ENCODE peak calls at places on chromosomes 5 and 9, in four cellular contexts. R, L, C and U are unnamed samples.

GRCh38 chr5:54753034-54753433 is 232.4 kb downstream of the ESM1 start:
- DNase-seq in R (no peak), L (peak), C (no peak), U (no peak)

GRCh38 chr5:94983861-94984535 is 300.9 kb downstream of the MCTP1 start:
- DNase-seq in R (no peak), L (peak), C (no peak), U (no peak)

GRCh38 chr5:170097934-170098333 is 7.8 kb upstream of the FOXI1 start:
- DNase-seq in R (no peak), L (no peak), C (no peak), U (no peak)

GRCh38 chr5:26761040-26761439 is 277.3 kb downstream of the CDH9 start:
- DNase-seq in R (no peak), L (no peak), C (peak), U (no peak)

GRCh38 chr9:6413365-6414263 is 615 bp downstream of the UHRF2 start:
- DNase-seq in R (peak), L (no peak), C (peak), U (no peak)

GRCh38 chr5:88515881-88516819 is 247.5 kb upstream of the TMEM161B start:
- DNase-seq in R (no peak), L (no peak), C (no peak), U (no peak)

GRCh38 chr5:77882670-77883257 is 106.6 kb upstream of the TBCA start:
- DNase-seq in R (no peak), L (peak), C (no peak), U (no peak)

GRCh38 chr9:126793686-126794417 is 11.0 kb upstream of the ZBTB43 start:
- DNase-seq in R (peak), L (no peak), C (no peak), U (no peak)

GRCh38 chr5:155402927-155403645 is 389.5 kb downstream of the KIF4B start:
- DNase-seq in R (no peak), L (no peak), C (no peak), U (no peak)

GRCh38 chr5:36648426-36648825 is 42.0 kb downstream of the SLC1A3 start:
- DNase-seq in R (no peak), L (no peak), C (no peak), U (no peak)

GRCh38 chr9:72721086-72721485 is 199.7 kb downstream of the TMC1 start:
- DNase-seq in R (no peak), L (no peak), C (no peak), U (no peak)

GRCh38 chr5:94461131-94461530 is 157.3 kb downstream of the KIAA0825 start:
- DNase-seq in R (no peak), L (no peak), C (no peak), U (no peak)

GRCh38 chr9:105877719-105878118 is 183.4 kb downstream of the TMEM38B start:
- DNase-seq in R (no peak), L (no peak), C (no peak), U (no peak)

GRCh38 chr5:76175051-76175666 is 92.0 kb downstream of the SV2C start:
- DNase-seq in R (no peak), L (peak), C (peak), U (peak)

GRCh38 chr5:33258553-33258952 is 182.2 kb upstream of the TARS1 start:
- DNase-seq in R (no peak), L (no peak), C (no peak), U (no peak)

GRCh38 chr9:125631391-125632085 is 75.5 kb downstream of the MAPKAP1 start:
- DNase-seq in R (no peak), L (peak), C (no peak), U (no peak)

GRCh38 chr9:89046832-89047231 is 55.6 kb downstream of the S1PR3 start:
- DNase-seq in R (no peak), L (peak), C (no peak), U (no peak)

GRCh38 chr9:37309136-37309535 is 113.4 kb upstream of the GRHPR start:
- DNase-seq in R (no peak), L (peak), C (no peak), U (no peak)
- TF ChIP-seq CTCF in R (no peak), L (peak), C (no peak), U (peak)

DNA sequence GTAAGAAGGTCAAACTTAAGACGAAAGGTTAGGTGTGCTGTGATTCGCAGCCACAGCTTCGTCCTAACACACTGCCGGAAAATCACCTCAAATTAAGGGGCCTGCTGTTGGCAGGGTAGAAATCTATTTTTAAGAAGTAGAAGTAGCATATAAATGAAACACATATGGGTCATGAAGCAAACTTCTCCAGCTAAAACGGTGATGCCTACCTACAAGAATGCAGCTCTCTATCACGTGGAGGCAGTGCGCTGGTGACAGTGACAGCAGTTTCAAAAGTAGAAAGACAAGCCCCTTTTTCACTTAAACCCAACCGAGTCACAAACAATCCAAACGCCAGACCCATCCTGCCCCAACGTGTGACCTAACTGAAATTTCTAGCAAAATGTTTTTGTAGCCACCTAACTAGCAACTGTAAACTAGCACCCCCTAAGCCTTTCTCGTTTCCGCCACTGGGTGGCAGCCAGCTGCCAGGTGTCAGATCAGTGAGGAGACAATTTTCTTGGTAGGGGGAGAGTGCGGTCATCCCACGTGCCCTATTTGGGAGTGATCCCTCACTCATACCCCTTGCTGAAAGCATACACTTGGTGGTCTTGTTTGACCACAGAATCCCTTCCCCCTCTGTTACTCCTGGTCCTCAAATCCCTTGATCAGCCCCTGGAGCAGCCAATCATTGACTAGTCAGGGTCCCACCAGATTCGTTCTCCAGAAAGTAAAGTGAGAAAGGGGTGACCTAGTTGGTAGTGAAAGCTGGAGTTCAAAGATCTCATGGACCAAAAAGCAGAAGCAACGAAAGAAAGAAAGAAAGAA is 71.8 kb upstream of the MAMDC2 start:
- DNase-seq in R (peak), L (peak), C (peak), U (peak)
- TF ChIP-seq CTCF in R (peak), L (peak), C (peak), U (peak)

DNA sequence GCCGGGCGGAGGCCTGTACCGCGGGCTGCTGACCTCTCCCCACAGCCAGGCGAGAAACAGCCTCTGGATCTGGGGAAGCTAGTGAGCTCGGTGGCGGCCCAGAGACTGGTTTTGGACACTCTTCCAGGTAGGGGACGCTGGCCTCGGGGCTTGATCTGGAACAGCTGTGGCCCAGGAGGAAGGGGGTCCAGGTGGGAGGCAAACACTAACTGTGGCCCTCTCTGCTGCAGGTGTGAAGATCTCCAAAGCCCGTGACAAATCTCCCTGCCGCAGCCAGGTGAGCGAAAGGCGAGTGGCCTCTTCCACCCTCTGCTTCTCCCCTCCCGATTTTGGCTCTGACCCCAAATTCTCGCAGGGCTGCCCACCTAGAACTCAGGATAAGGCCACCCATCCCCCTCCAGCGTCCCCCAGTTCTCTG is 13.1 kb upstream of the SLC34A1 start:
- DNase-seq in R (no peak), L (no peak), C (no peak), U (no peak)
- TF ChIP-seq CTCF in R (no peak), L (no peak), C (no peak), U (no peak)

GRCh38 chr5:17665836-17666235 is 31.6 kb downstream of the TAF11L14 start:
- DNase-seq in R (no peak), L (no peak), C (no peak), U (no peak)

GRCh38 chr5:17670353-17670752 is 36.1 kb downstream of the TAF11L14 start:
- DNase-seq in R (no peak), L (no peak), C (no peak), U (no peak)

DNA sequence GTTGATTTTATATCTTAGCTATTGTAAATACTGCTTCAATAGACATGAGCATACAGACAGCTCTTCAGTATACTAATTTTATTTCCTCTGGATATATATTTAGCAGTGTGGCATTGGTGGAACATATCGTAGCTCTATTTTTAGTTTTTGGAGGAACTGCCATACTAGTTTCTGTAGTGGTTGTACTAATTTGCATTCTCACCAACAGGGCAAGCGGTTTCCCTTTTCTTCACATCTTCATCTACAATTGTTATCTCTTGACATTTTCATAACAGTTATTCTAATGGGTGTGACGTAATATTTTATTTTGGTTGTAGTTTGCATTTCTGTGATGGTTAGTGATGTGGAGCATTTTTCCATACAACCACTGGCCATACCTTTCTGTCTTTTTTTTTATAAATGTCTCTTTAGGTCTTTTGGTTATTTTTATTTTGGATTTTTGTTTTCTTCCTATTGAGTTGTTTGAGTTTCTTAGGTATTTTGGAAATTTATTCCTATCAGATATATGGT is 32.5 kb downstream of the TAF11L14 start:
- DNase-seq in R (no peak), L (no peak), C (no peak), U (no peak)
- TF ChIP-seq CTCF in R (no peak), L (no peak), C (no peak), U (no peak)

DNA sequence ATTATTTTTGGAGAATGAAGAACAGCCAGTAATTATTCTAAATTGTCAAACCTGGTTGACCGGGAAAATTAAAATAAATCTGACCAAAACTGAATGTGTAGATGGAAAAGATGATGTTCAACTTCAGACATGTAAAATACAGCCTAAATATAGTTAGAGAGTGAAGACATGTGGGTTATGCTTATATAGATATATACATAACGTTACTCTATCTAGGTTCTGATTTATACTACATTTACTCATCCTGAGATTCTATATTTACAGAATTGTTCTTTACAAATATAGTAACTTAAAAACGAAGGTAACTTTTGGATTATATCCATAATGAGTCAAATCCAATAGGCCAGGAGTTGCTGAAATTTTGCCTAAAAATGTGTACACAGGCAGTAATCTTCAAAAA is 20.8 kb upstream of the THG1L start:
- DNase-seq in R (no peak), L (no peak), C (no peak), U (no peak)
- TF ChIP-seq CTCF in R (no peak), L (no peak), C (no peak), U (no peak)

GRCh38 chr5:131211669-131212068 is 40.9 kb downstream of the LYRM7 start:
- DNase-seq in R (no peak), L (no peak), C (no peak), U (no peak)
- TF ChIP-seq CTCF in R (no peak), L (no peak), C (no peak), U (no peak)

GRCh38 chr5:142204219-142204618 is 95.6 kb downstream of the NDFIP1 start:
- DNase-seq in R (no peak), L (peak), C (no peak), U (no peak)

GRCh38 chr5:142210011-142210410 is 101.4 kb downstream of the NDFIP1 start:
- DNase-seq in R (no peak), L (no peak), C (no peak), U (no peak)

GRCh38 chr5:142208777-142209312 is 100.3 kb downstream of the NDFIP1 start:
- DNase-seq in R (no peak), L (no peak), C (no peak), U (no peak)

GRCh38 chr5:142211013-142211412 is 102.4 kb downstream of the NDFIP1 start:
- DNase-seq in R (no peak), L (no peak), C (no peak), U (no peak)

DNA sequence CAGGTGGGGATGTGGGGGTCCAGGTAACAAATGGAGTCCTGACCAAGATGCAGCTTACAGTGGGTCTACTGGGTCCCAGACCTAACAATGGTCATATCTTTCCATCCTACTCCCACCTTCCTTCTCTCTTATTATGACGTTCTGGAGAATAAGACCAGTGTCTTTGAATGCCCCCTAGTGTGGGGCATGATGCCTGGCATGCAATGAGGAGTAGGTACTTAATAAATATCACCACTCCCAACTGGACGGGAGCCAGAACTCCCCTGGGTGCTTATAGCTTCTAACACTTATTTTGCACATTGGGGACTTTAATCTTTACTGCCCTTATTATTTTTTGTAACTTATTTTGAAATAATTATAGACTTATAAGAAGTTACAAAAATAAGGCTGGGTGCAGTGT is 98.2 kb downstream of the NDFIP1 start:
- DNase-seq in R (no peak), L (no peak), C (no peak), U (no peak)
- TF ChIP-seq CTCF in R (no peak), L (no peak), C (no peak), U (no peak)

GRCh38 chr5:38420691-38421395 is 135.6 kb downstream of the LIFR start:
- DNase-seq in R (no peak), L (peak), C (peak), U (no peak)
- TF ChIP-seq CTCF in R (peak), L (peak), C (peak), U (peak)

GRCh38 chr9:136138566-136138965 is 19.9 kb upstream of the TMEM250 start:
- DNase-seq in R (no peak), L (peak), C (peak), U (peak)
- TF ChIP-seq CTCF in R (peak), L (peak), C (peak), U (no peak)

GRCh38 chr5:2755371-2755715 is 3.9 kb upstream of the IRX2 start:
- DNase-seq in R (no peak), L (no peak), C (no peak), U (no peak)
- TF ChIP-seq CTCF in R (no peak), L (no peak), C (no peak), U (no peak)